ENCODE peak calls at places on chromosomes 4 and X, in five cellular contexts. O, L, V, I and K are unnamed samples.

GRCh38 chrX:48864210-48864609 is 28.8 kb upstream of the PCSK1N start:
- DNase-seq in L (peak; percentile 37), O (no peak), V (no peak), I (no peak), K (peak; percentile 28)

GRCh38 chr4:59630922-59631321 is 1569.2 kb upstream of the ADGRL3 start:
- DNase-seq in L (no peak), V (no peak), I (no peak), O (no peak), K (no peak)

GRCh38 chr4:114384629-114385028 is 214.0 kb upstream of the UGT8 start:
- DNase-seq in L (no peak), O (peak; percentile 49), I (no peak), V (no peak), K (no peak)

GRCh38 chr4:184348311-184349233 is 125.8 kb downstream of the IRF2 start:
- DNase-seq in L (no peak), V (no peak), I (peak; percentile 84), O (no peak), K (no peak)

GRCh38 chrX:51571821-51572220 is 46.9 kb downstream of the CENPVL3 start:
- DNase-seq in I (no peak), L (no peak), V (no peak), O (no peak), K (no peak)

GRCh38 chr4:10031663-10032590 is 10.6 kb upstream of the SLC2A9 start:
- DNase-seq in I (no peak), V (no peak), L (no peak), O (peak; percentile 56), K (no peak)

GRCh38 chr4:71148545-71148944 is 155.1 kb downstream of the DCK start:
- DNase-seq in L (no peak), V (no peak), O (no peak), I (no peak), K (no peak)

GRCh38 chr4:153269223-153269990 is 65.2 kb downstream of the TRIM2 start:
- DNase-seq in O (no peak), I (no peak), V (no peak), L (no peak), K (no peak)

GRCh38 chrX:18983711-18984380 is at the start of gene PHKA2:
- DNase-seq in I (no peak), L (peak; percentile 68), O (peak; percentile 56), V (no peak), K (peak; percentile 48)

GRCh38 chrX:130704053-130705038 is 198.7 kb downstream of the ENOX2 start:
- DNase-seq in O (no peak), V (no peak), I (no peak), L (no peak), K (peak; percentile 31)

GRCh38 chr4:143355540-143356217 is 19.0 kb downstream of the GAB1 start:
- DNase-seq in O (no peak), L (no peak), I (no peak), V (no peak), K (no peak)

GRCh38 chr4:140361099-140361498 is 12.3 kb upstream of the SCOC start:
- DNase-seq in V (no peak), I (no peak), O (no peak), L (no peak), K (no peak)

DNA sequence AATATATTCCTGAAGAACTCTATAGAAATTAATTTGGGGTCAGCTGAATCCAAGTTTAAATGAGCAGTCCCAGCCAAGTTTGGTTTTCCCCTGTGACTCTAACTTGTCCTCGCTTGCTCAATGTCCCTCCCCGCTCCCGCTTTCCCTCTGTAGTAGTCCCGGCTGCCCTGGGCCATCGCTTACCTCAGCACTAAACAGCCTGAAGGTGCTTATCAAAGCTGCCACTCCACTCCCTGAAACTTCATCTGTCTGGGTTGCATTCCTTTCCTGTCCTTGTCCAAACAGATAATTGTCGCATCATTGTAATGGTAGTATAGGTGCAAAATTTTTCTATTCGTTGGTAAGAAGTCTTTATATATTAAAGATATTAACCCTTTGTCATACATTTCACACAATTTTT is 12.8 kb downstream of the SLC25A43 start:
- DNase-seq in L (peak; percentile 14), O (peak; percentile 20), V (no peak), I (no peak), K (no peak)
- H3K27ac ChIP-seq in L (no peak overlapping the region), O (no peak overlapping the region), V (no peak overlapping the region), I (no peak overlapping the region), K (no peak overlapping the region)

GRCh38 chr4:76699911-76700310 is 198.0 kb downstream of the SOWAHB start:
- DNase-seq in L (no peak), I (no peak), V (no peak), O (no peak), K (no peak)
- H3K4me1 ChIP-seq in L (peaks cover 47% of the 10 kb centered on the region), I (peaks cover 8% of the 10 kb centered on the region), V (no peaks in the 10 kb centered on the region), O (peaks cover 33% of the 10 kb centered on the region), K (peaks cover 36% of the 10 kb centered on the region)

GRCh38 chrX:41105005-41105404 is 19.8 kb downstream of the USP9X start:
- DNase-seq in O (no peak), L (no peak), I (no peak), V (no peak), K (no peak)

GRCh38 chrX:41110801-41111625 is 25.8 kb downstream of the USP9X start:
- DNase-seq in L (no peak), V (no peak), I (no peak), O (no peak), K (no peak)

GRCh38 chrX:41108684-41109205 is 23.5 kb downstream of the USP9X start:
- DNase-seq in O (no peak), V (no peak), L (no peak), I (no peak), K (no peak)

GRCh38 chrX:41108007-41108683 is 22.9 kb downstream of the USP9X start:
- DNase-seq in V (no peak), L (no peak), I (no peak), O (no peak), K (no peak)
- H3K4me3 ChIP-seq in V (no peak overlapping the region), L (no peak overlapping the region), I (no peak overlapping the region), O (no peak overlapping the region), K (no peak overlapping the region)

DNA sequence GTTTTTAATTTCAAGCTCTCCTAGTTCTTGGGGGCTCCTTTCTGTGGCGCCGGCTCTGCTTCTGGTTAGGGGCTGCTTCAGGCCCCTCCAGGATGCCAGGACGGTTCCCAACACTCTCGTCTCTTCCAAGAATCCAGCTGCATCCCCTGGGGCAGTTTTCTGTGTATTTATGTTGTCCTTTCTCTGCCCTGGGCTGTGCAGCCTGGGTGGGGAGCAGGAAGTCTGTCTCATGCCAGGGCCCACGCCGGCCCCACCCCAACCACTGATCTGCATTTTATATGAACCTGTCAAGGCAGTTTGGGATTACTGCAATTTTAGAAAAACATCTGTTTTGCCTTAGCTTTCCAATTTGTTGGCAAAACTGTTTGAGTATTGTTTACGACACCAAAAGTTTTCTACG is 14.6 kb downstream of the CTBP1 start:
- DNase-seq in L (no peak), O (no peak), V (no peak), I (peak; percentile 11), K (no peak)
- H3K27ac ChIP-seq in L (no peak overlapping the region), O (no peak overlapping the region), V (no peak overlapping the region), I (no peak overlapping the region), K (no peak overlapping the region)

GRCh38 chr4:187157380-187157958 is 433.8 kb upstream of the FAT1 start:
- DNase-seq in I (no peak), V (no peak), L (no peak), O (no peak), K (no peak)
- H3K4me1 ChIP-seq in I (no peaks in the 10 kb centered on the region), V (no peaks in the 10 kb centered on the region), L (no peaks in the 10 kb centered on the region), O (no peaks in the 10 kb centered on the region), K (no peaks in the 10 kb centered on the region)

GRCh38 chrX:103211012-103211715 is 3.7 kb upstream of the BEX4 start:
- DNase-seq in I (peak; percentile 36), V (peak; percentile 40), L (peak; percentile 15), O (peak; percentile 82), K (no peak)

GRCh38 chrX:103220511-103221406 is 5.9 kb downstream of the BEX4 start:
- DNase-seq in I (no peak), V (no peak), O (no peak), L (peak; percentile 28), K (no peak)

GRCh38 chrX:103215037-103215767 is at the start of gene BEX4:
- DNase-seq in V (peak; percentile 76), I (peak; percentile 89), O (peak; percentile 95), L (peak; percentile 49), K (peak; percentile 43)

GRCh38 chrX:103212749-103213457 is 2.0 kb upstream of the BEX4 start:
- DNase-seq in O (no peak), L (no peak), V (no peak), I (no peak), K (no peak)

GRCh38 chrX:103215768-103216085 is 819 bp downstream of the BEX4 start:
- DNase-seq in O (no peak), I (no peak), L (no peak), V (no peak), K (no peak)
- H3K4me3 ChIP-seq in O (peak overlapping the region; percentile 99), I (peak overlapping the region; percentile 83), L (no peak overlapping the region), V (no peak overlapping the region), K (no peak overlapping the region)

GRCh38 chr4:89707467-89707866 is 129.5 kb downstream of the SNCA start:
- DNase-seq in I (no peak), V (no peak), O (no peak), L (no peak), K (no peak)

GRCh38 chr4:89712141-89712540 is 124.8 kb downstream of the SNCA start:
- DNase-seq in I (no peak), L (no peak), V (no peak), O (no peak), K (peak; percentile 13)

GRCh38 chr4:89704651-89705395 is 132.1 kb downstream of the SNCA start:
- DNase-seq in O (no peak), V (no peak), I (no peak), L (no peak), K (no peak)

GRCh38 chr4:89703831-89704230 is 133.1 kb downstream of the SNCA start:
- DNase-seq in V (no peak), L (no peak), I (no peak), O (no peak), K (no peak)

DNA sequence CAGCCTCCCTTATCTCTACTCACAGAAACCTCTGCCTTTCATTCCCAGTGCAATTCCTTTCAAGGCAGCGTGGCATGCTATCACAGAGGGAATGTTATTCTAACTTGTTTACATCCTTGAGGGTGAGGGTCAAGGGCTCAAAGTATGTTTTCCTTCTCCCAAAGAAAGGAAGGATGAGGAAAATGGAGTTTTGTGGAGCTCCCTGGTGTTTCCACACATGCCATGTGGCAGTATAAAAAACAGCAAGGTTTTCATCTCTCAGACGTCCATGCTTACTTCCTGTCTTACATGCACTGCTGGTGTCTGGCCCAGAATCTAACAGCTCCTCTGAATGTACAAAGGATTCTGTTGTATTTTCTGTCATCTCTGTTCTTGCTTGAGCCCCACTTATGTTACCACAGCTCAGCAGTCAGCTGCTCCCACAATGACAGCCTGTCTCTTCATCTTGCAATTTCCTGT is 128.0 kb downstream of the SNCA start:
- DNase-seq in O (peak; percentile 40), L (no peak), V (no peak), I (no peak), K (peak; percentile 21)
- H3K27ac ChIP-seq in O (peak overlapping the region; percentile 78), L (no peak overlapping the region), V (no peak overlapping the region), I (no peak overlapping the region), K (peak overlapping the region; percentile 5)